ENCODE peak calls at places on chromosomes 11 and 22, in five cellular contexts. J is neuronal stem cell, D is H9, B is H1, P is trophoblast cell. Q is an unnamed sample.

GRCh38 chr11:70671611-70672010 is 273.3 kb downstream of the CTTN start:
- DNase-seq in P (no peak), D (no peak), B (no peak), J (no peak), Q (no peak)

GRCh38 chr11:121671276-121672168 is 218.8 kb upstream of the SORL1-AS1 start:
- DNase-seq in P (no peak), J (no peak), D (no peak), B (peak), Q (no peak)

GRCh38 chr22:44311855-44312170 is 938 bp downstream of the SHISAL1 start:
- DNase-seq in B (no peak), P (no peak), D (no peak), J (no peak), Q (peak)

GRCh38 chr11:33310720-33311500 is 53.7 kb downstream of the HIPK3 start:
- DNase-seq in D (peak), J (no peak), P (peak), B (no peak), Q (peak)

GRCh38 chr11:83157755-83158473 is 983 bp downstream of the PCF11 start:
- DNase-seq in D (peak), P (peak), B (peak), J (peak), Q (peak)

GRCh38 chr22:37213941-37214340 is 1.7 kb upstream of the SSTR3 start:
- DNase-seq in B (no peak), P (no peak), D (no peak), J (no peak), Q (no peak)

GRCh38 chr11:64852804-64853520 is 8.5 kb upstream of the CDC42BPG start:
- DNase-seq in J (no peak), B (no peak), D (no peak), P (no peak), Q (no peak)

GRCh38 chr11:12212181-12212820 is 101.9 kb downstream of the MICAL2 start:
- DNase-seq in B (no peak), P (no peak), J (no peak), D (no peak), Q (no peak)

GRCh38 chr11:13333456-13333957 is 55.9 kb downstream of the BMAL1 start:
- DNase-seq in D (no peak), J (no peak), P (no peak), B (no peak), Q (no peak)

GRCh38 chr11:110339456-110339855 is 43.0 kb upstream of the RDX start:
- DNase-seq in D (no peak), B (no peak), J (no peak), P (no peak), Q (no peak)

GRCh38 chr11:94760296-94760695 is 7.9 kb upstream of the AMOTL1 start:
- DNase-seq in D (no peak), P (peak), J (no peak), B (no peak), Q (no peak)

GRCh38 chr11:132994038-132994502 is 538.2 kb downstream of the OPCML start:
- DNase-seq in B (no peak), D (no peak), P (no peak), J (no peak), Q (no peak)

GRCh38 chr11:7016011-7016410 is 4.1 kb downstream of the ZNF214 start:
- DNase-seq in P (no peak), B (no peak), J (no peak), D (no peak), Q (no peak)

GRCh38 chr11:93529707-93530467 is 13.3 kb downstream of the SMCO4 start:
- DNase-seq in J (no peak), B (no peak), D (no peak), P (no peak), Q (peak)

GRCh38 chr22:29004647-29005371 is 56.8 kb downstream of the C22orf31 start:
- DNase-seq in B (peak), P (no peak), J (peak), D (peak), Q (peak)

GRCh38 chr22:27331526-27332281 is 469.9 kb downstream of the MN1 start:
- DNase-seq in D (peak), B (peak), P (no peak), J (no peak), Q (peak)

GRCh38 chr11:117752721-117753237 is 44.2 kb downstream of the DSCAML1 start:
- DNase-seq in B (no peak), D (no peak), J (no peak), P (no peak), Q (no peak)

GRCh38 chr11:1770061-1770460 is 6.3 kb upstream of the CTSD start:
- DNase-seq in P (no peak), D (no peak), J (no peak), B (no peak), Q (no peak)

GRCh38 chr11:47861762-47862161 is 13.6 kb upstream of the NUP160 start:
- DNase-seq in P (peak), J (no peak), B (no peak), D (no peak), Q (peak)

GRCh38 chr11:109707411-109707810 is 285.4 kb downstream of the C11orf87 start:
- DNase-seq in D (no peak), B (no peak), P (peak), J (no peak), Q (no peak)

GRCh38 chr11:134380785-134381184 is 31.3 kb downstream of the B3GAT1 start:
- DNase-seq in B (no peak), J (no peak), D (no peak), P (no peak), Q (no peak)

GRCh38 chr22:33837806-33838205 is 82.5 kb downstream of the LARGE1 start:
- DNase-seq in B (no peak), D (no peak), J (no peak), P (no peak), Q (no peak)

GRCh38 chr22:28112548-28113043 is 193.5 kb upstream of the PITPNB start:
- DNase-seq in D (peak), J (peak), B (no peak), P (peak), Q (peak)

GRCh38 chr11:118924591-118925585 is 838 bp downstream of the BCL9L start:
- DNase-seq in J (no peak), P (peak), D (peak), B (peak), Q (peak)

GRCh38 chr11:118921121-118921928 is 4.4 kb downstream of the BCL9L start:
- DNase-seq in D (peak), P (peak), B (peak), J (no peak), Q (peak)

GRCh38 chr11:118923721-118924587 is 1.8 kb downstream of the BCL9L start:
- DNase-seq in P (peak), J (no peak), B (peak), D (no peak), Q (no peak)

GRCh38 chr11:118921929-118922744 is 3.6 kb downstream of the BCL9L start:
- DNase-seq in D (peak), B (peak), P (peak), J (no peak), Q (peak)

DNA sequence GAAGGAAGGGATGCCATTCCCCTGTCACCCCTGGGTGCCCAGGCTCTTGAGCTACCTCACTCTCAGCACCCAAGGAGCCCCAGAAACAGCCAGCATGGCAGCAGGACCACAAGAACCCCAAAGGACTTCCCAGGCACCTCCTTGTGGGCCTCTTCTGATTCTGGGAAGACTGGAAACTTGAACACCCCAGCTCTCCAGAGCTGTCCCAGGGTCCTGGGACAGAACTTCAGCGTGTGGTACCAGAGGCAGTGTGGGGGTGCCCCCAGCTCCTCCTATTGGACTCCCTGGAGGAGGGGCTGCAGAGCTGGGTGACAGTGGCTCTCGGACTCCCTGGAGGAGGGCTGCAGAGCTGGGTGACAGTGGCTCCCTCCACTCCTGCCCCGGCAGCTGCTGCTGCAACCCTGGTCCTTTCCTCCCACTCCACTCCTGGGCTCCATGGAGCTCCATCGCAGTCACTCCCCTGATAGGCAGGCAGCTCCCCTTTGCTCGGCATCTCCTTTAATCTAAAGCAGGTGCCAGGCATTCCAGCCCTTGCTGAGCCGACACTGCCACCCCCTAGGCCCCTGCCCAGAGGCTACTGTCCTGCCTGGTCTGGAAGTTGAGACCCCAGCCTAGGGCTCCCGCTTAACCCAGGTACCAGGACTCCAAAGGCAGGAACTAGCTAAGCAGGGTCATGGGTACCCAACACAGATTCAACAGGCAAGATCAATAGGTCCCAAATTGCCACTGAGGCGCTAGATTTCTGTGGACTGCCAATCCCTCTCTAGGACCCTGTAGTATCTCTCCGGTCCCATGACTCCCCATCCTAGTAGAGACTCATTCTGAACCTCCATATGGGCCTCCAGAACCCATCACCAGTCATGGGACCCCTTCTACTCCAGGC is 2.7 kb downstream of the BCL9L start:
- DNase-seq in J (no peak), B (peak), D (peak), P (no peak), Q (peak)
- H3K9ac ChIP-seq in J (peak), B (no peak), D (no peak), P (no peak), Q (peak)

DNA sequence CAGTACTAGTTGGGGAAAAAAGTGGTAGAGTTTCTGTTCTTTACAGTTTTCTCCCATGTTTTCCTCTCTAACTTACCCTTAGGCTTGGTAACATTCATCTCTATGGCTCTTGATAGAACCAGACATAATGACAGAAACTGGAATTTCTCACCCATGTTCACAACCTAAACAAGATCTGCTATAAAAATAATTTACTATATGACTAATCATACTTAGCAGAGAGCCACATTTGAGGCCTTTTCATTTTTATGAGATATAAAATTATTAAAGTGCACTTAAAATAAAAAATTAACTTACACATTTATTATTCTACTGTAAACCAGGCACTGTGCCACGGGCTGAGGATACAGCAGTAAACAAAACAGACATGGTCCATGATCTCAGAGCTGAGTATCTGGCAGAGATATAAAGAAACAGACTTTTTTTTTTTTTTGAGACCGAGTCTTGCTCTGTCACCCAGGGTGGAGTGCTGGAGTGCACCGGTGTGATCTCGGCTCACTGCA is 98.1 kb downstream of the GAB2 start:
- DNase-seq in D (no peak), P (no peak), B (no peak), J (no peak), Q (peak)
- H2BK120ac ChIP-seq in D (no peak), P (no peak), B (no peak), J (no peak), Q (no peak)

DNA sequence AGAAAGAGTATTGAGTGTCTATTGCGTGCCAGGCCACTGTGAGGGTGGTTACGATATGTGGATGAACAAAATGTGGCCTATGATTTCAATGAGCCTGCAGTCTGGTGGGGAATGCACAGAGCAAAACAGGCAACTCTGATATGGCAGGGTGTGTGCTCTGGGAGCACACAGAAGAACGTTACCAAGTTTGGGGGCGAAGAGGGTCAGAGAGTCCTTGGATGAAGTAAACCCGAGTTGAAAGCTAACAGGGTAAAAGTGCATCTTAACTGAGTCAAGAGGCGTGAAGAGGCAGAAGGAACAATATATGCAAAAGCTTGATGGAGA is 258 bp downstream of the CFAP68 start:
- DNase-seq in D (no peak), J (no peak), P (no peak), B (no peak), Q (no peak)
- H2BK12ac ChIP-seq in D (no peak), J (no peak), P (no peak), B (no peak), Q (no peak)

GRCh38 chr22:35510951-35511350 is 29.7 kb upstream of the RASD2 start:
- DNase-seq in J (no peak), D (no peak), P (no peak), B (no peak), Q (no peak)

GRCh38 chr22:35509451-35509850 is 31.2 kb upstream of the RASD2 start:
- DNase-seq in D (no peak), P (no peak), J (no peak), B (no peak), Q (no peak)

GRCh38 chr22:35514366-35514765 is 26.3 kb upstream of the RASD2 start:
- DNase-seq in P (peak), D (no peak), J (no peak), B (no peak), Q (no peak)

GRCh38 chr22:35509960-35510359 is 30.7 kb upstream of the RASD2 start:
- DNase-seq in P (no peak), D (no peak), J (no peak), B (no peak), Q (no peak)

DNA sequence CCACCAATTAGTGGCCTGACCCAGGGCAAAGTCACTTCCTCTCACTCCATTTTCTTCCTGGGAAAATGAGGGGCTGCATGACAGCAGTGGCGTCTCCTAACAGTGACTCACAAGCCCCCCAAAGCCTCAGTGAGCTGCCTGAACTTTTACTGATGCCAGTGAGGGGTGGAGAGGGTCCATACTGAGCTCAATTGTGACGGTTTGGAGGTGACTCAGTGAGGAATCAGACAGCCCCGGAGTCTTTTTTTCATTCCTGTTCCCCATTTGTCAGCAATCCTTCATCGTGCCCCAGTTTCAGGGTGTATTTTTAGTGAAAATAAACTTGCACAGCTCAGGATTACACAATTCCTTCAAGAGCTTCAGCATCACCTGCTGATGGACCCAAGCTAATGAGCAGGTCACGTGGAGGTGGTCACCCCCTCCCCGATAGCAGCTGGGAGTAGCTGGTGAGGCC is 30.1 kb upstream of the RASD2 start:
- DNase-seq in J (no peak), B (no peak), P (no peak), D (no peak), Q (peak)
- H3K9ac ChIP-seq in J (no peak), B (no peak), P (no peak), D (no peak), Q (no peak)

GRCh38 chr11:35083181-35084061 is 55.5 kb upstream of the CD44 start:
- DNase-seq in B (no peak), D (peak), P (peak), J (no peak), Q (peak)

GRCh38 chr11:35076201-35077100 is 62.5 kb upstream of the CD44 start:
- DNase-seq in P (no peak), D (no peak), B (no peak), J (no peak), Q (no peak)

GRCh38 chr11:35077709-35078695 is 61.0 kb upstream of the CD44 start:
- DNase-seq in B (no peak), P (peak), D (no peak), J (no peak), Q (peak)

GRCh38 chr11:35082322-35083180 is 56.4 kb upstream of the CD44 start:
- DNase-seq in B (peak), J (no peak), P (peak), D (peak), Q (peak)

GRCh38 chr11:35079581-35079980 is 59.4 kb upstream of the CD44 start:
- DNase-seq in D (no peak), J (no peak), B (no peak), P (no peak), Q (no peak)
- H2BK120ac ChIP-seq in D (no peak), J (no peak), B (no peak), P (no peak), Q (no peak)

DNA sequence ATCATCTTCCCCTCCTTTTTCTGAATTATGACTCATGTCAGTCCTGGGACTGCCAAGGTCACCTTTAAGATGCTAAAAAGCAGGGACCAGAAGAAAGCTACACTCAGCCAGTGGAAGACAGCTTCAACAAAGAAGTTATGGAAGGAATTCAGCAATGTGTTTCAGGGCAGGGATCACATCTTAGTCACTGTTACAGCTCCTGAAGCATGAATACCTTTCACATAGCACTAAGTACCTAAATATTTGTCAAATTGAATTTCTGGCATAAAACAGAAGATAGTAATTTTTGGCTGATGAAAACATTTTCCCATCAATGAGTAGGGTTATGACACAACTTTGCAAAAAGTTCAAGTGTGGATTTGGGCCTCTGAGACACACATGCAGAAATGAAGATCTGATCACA is 5.2 kb downstream of the DDB1 start:
- DNase-seq in D (no peak), J (no peak), B (no peak), P (peak), Q (no peak)
- H2BK12ac ChIP-seq in D (no peak), J (no peak), B (no peak), P (no peak), Q (no peak)

GRCh38 chr11:129836979-129837378 is 21.3 kb downstream of the TMEM45B start:
- DNase-seq in B (no peak), P (no peak), J (no peak), D (no peak), Q (no peak)

GRCh38 chr11:129842138-129842537 is 26.5 kb downstream of the TMEM45B start:
- DNase-seq in D (no peak), P (no peak), B (no peak), J (no peak), Q (no peak)

DNA sequence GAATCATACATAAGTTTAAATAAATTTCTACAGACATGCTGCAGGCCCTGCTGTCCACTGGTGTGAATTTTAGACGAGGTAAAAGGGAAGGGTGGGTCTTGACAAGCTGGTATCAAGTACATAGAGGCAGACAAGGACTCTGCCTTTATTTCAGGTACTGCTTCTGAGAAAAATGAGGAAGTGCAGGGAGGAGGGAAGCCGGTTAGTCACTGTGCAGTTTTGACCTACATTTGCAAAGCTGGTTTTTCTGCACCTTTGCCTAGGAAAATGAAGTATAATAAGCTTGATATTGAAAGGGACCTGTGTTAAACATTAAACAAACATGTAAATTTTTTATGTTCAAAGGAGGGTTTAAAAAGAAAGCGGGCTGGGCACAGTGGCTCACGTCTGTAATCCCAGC is 24.6 kb downstream of the TMEM45B start:
- DNase-seq in P (peak), B (no peak), J (no peak), D (no peak), Q (no peak)
- H3K9ac ChIP-seq in P (no peak), B (no peak), J (no peak), D (no peak), Q (no peak)